ENCODE peak calls at places on chromosomes 5 and 9, in six cellular contexts. One of them, this sample, is unnamed.

GRCh38 chr9:126690431-126691051 is 76.8 kb downstream of the LMX1B start:
- DNase-seq in effector memory CD8-positive, alpha-beta T cell: peak
- DNase-seq in AG09319: no peak
- DNase-seq in esophagus muscularis mucosa: no peak
- DNase-seq in activated naive CD4-positive, alpha-beta T cell: peak
- DNase-seq in pulmonary artery endothelial cell: no peak
- DNase-seq in this sample: peak

GRCh38 chr5:115262405-115263247 is at the start of gene PGGT1B:
- DNase-seq in effector memory CD8-positive, alpha-beta T cell: peak
- DNase-seq in AG09319: no peak
- DNase-seq in esophagus muscularis mucosa: peak
- DNase-seq in activated naive CD4-positive, alpha-beta T cell: peak
- DNase-seq in pulmonary artery endothelial cell: no peak
- DNase-seq in this sample: peak

GRCh38 chr9:96376926-96377874 is 6.3 kb downstream of the SLC35D2 start:
- DNase-seq in effector memory CD8-positive, alpha-beta T cell: no peak
- DNase-seq in AG09319: no peak
- DNase-seq in esophagus muscularis mucosa: no peak
- DNase-seq in activated naive CD4-positive, alpha-beta T cell: no peak
- DNase-seq in pulmonary artery endothelial cell: peak
- DNase-seq in this sample: no peak

GRCh38 chr9:118809160-118809625 is 560.0 kb downstream of the BRINP1 start:
- DNase-seq in effector memory CD8-positive, alpha-beta T cell: no peak
- DNase-seq in AG09319: no peak
- DNase-seq in esophagus muscularis mucosa: no peak
- DNase-seq in activated naive CD4-positive, alpha-beta T cell: no peak
- DNase-seq in pulmonary artery endothelial cell: no peak
- DNase-seq in this sample: no peak

GRCh38 chr5:171984748-171985419 is 21.6 kb downstream of the FBXW11 start:
- DNase-seq in effector memory CD8-positive, alpha-beta T cell: peak
- DNase-seq in AG09319: peak
- DNase-seq in esophagus muscularis mucosa: no peak
- DNase-seq in activated naive CD4-positive, alpha-beta T cell: no peak
- DNase-seq in pulmonary artery endothelial cell: no peak
- DNase-seq in this sample: peak

GRCh38 chr5:145975001-145975360 is 38.6 kb downstream of the SH3RF2 start:
- DNase-seq in effector memory CD8-positive, alpha-beta T cell: no peak
- DNase-seq in AG09319: no peak
- DNase-seq in esophagus muscularis mucosa: no peak
- DNase-seq in activated naive CD4-positive, alpha-beta T cell: no peak
- DNase-seq in pulmonary artery endothelial cell: no peak
- DNase-seq in this sample: no peak

GRCh38 chr9:98455256-98455956 is 200.0 kb upstream of the TBC1D2 start:
- DNase-seq in effector memory CD8-positive, alpha-beta T cell: no peak
- DNase-seq in AG09319: no peak
- DNase-seq in esophagus muscularis mucosa: no peak
- DNase-seq in activated naive CD4-positive, alpha-beta T cell: no peak
- DNase-seq in pulmonary artery endothelial cell: no peak
- DNase-seq in this sample: no peak

GRCh38 chr9:81717747-81718077 is 28.4 kb upstream of the TLE1 start:
- DNase-seq in effector memory CD8-positive, alpha-beta T cell: no peak
- DNase-seq in AG09319: no peak
- DNase-seq in esophagus muscularis mucosa: no peak
- DNase-seq in activated naive CD4-positive, alpha-beta T cell: no peak
- DNase-seq in pulmonary artery endothelial cell: no peak
- DNase-seq in this sample: no peak

GRCh38 chr5:1311443-1312055 is 16.7 kb upstream of the TERT start:
- DNase-seq in effector memory CD8-positive, alpha-beta T cell: no peak
- DNase-seq in AG09319: no peak
- DNase-seq in esophagus muscularis mucosa: no peak
- DNase-seq in activated naive CD4-positive, alpha-beta T cell: no peak
- DNase-seq in pulmonary artery endothelial cell: no peak
- DNase-seq in this sample: no peak

GRCh38 chr9:114633452-114634089 is 22.5 kb downstream of the TMEM268 start:
- DNase-seq in effector memory CD8-positive, alpha-beta T cell: no peak
- DNase-seq in AG09319: no peak
- DNase-seq in esophagus muscularis mucosa: no peak
- DNase-seq in activated naive CD4-positive, alpha-beta T cell: no peak
- DNase-seq in pulmonary artery endothelial cell: no peak
- DNase-seq in this sample: no peak

GRCh38 chr9:36597412-36598178 is 24.9 kb downstream of the MELK start:
- DNase-seq in effector memory CD8-positive, alpha-beta T cell: no peak
- DNase-seq in AG09319: no peak
- DNase-seq in esophagus muscularis mucosa: no peak
- DNase-seq in activated naive CD4-positive, alpha-beta T cell: no peak
- DNase-seq in pulmonary artery endothelial cell: peak
- DNase-seq in this sample: peak

GRCh38 chr9:89497181-89497963 is 541 bp downstream of the SEMA4D start:
- DNase-seq in effector memory CD8-positive, alpha-beta T cell: peak
- DNase-seq in AG09319: no peak
- DNase-seq in esophagus muscularis mucosa: no peak
- DNase-seq in activated naive CD4-positive, alpha-beta T cell: peak
- DNase-seq in pulmonary artery endothelial cell: no peak
- DNase-seq in this sample: peak

GRCh38 chr5:111337133-111337532 is 112.9 kb downstream of the CAMK4 start:
- DNase-seq in effector memory CD8-positive, alpha-beta T cell: no peak
- DNase-seq in AG09319: no peak
- DNase-seq in esophagus muscularis mucosa: no peak
- DNase-seq in activated naive CD4-positive, alpha-beta T cell: no peak
- DNase-seq in pulmonary artery endothelial cell: no peak
- DNase-seq in this sample: no peak

GRCh38 chr5:52864376-52864775 is 76.7 kb downstream of the ITGA1 start:
- DNase-seq in effector memory CD8-positive, alpha-beta T cell: no peak
- DNase-seq in AG09319: no peak
- DNase-seq in esophagus muscularis mucosa: no peak
- DNase-seq in activated naive CD4-positive, alpha-beta T cell: no peak
- DNase-seq in pulmonary artery endothelial cell: no peak
- DNase-seq in this sample: no peak

GRCh38 chr9:128043467-128043868 is 23.7 kb downstream of the NAIF1 start:
- DNase-seq in effector memory CD8-positive, alpha-beta T cell: no peak
- DNase-seq in AG09319: no peak
- DNase-seq in esophagus muscularis mucosa: no peak
- DNase-seq in activated naive CD4-positive, alpha-beta T cell: no peak
- DNase-seq in pulmonary artery endothelial cell: no peak
- DNase-seq in this sample: no peak

GRCh38 chr5:77642915-77643653 is 4.6 kb upstream of the OTP start:
- DNase-seq in effector memory CD8-positive, alpha-beta T cell: no peak
- DNase-seq in AG09319: no peak
- DNase-seq in esophagus muscularis mucosa: no peak
- DNase-seq in activated naive CD4-positive, alpha-beta T cell: no peak
- DNase-seq in pulmonary artery endothelial cell: no peak
- DNase-seq in this sample: no peak

GRCh38 chr9:137254624-137255447 is at the start of gene NELFB:
- DNase-seq in effector memory CD8-positive, alpha-beta T cell: peak
- DNase-seq in AG09319: peak
- DNase-seq in esophagus muscularis mucosa: peak
- DNase-seq in activated naive CD4-positive, alpha-beta T cell: peak
- DNase-seq in pulmonary artery endothelial cell: no peak
- DNase-seq in this sample: peak

GRCh38 chr9:8489845-8490244 is 690.3 kb upstream of the DMAC1 start:
- DNase-seq in effector memory CD8-positive, alpha-beta T cell: no peak
- DNase-seq in AG09319: no peak
- DNase-seq in esophagus muscularis mucosa: no peak
- DNase-seq in activated naive CD4-positive, alpha-beta T cell: no peak
- DNase-seq in pulmonary artery endothelial cell: no peak
- DNase-seq in this sample: no peak

GRCh38 chr9:37550781-37551180 is 25.4 kb downstream of the FBXO10 start:
- DNase-seq in effector memory CD8-positive, alpha-beta T cell: no peak
- DNase-seq in AG09319: no peak
- DNase-seq in esophagus muscularis mucosa: no peak
- DNase-seq in activated naive CD4-positive, alpha-beta T cell: no peak
- DNase-seq in pulmonary artery endothelial cell: no peak
- DNase-seq in this sample: no peak

GRCh38 chr9:99368341-99369326 is 146.6 kb downstream of the SEC61B start:
- DNase-seq in effector memory CD8-positive, alpha-beta T cell: no peak
- DNase-seq in AG09319: peak
- DNase-seq in esophagus muscularis mucosa: no peak
- DNase-seq in activated naive CD4-positive, alpha-beta T cell: no peak
- DNase-seq in pulmonary artery endothelial cell: no peak
- DNase-seq in this sample: no peak

GRCh38 chr5:172853355-172853975 is 19.4 kb downstream of the ERGIC1 start:
- DNase-seq in effector memory CD8-positive, alpha-beta T cell: no peak
- DNase-seq in AG09319: peak
- DNase-seq in esophagus muscularis mucosa: no peak
- DNase-seq in activated naive CD4-positive, alpha-beta T cell: no peak
- DNase-seq in pulmonary artery endothelial cell: no peak
- DNase-seq in this sample: no peak

GRCh38 chr5:56144211-56144610 is 88.9 kb downstream of the ANKRD55 start:
- DNase-seq in effector memory CD8-positive, alpha-beta T cell: no peak
- DNase-seq in AG09319: no peak
- DNase-seq in esophagus muscularis mucosa: no peak
- DNase-seq in activated naive CD4-positive, alpha-beta T cell: no peak
- DNase-seq in pulmonary artery endothelial cell: no peak
- DNase-seq in this sample: no peak

GRCh38 chr5:1318659-1319251 is 23.9 kb upstream of the TERT start:
- DNase-seq in effector memory CD8-positive, alpha-beta T cell: no peak
- DNase-seq in AG09319: no peak
- DNase-seq in esophagus muscularis mucosa: no peak
- DNase-seq in activated naive CD4-positive, alpha-beta T cell: no peak
- DNase-seq in pulmonary artery endothelial cell: no peak
- DNase-seq in this sample: peak

GRCh38 chr5:56055287-56055686 is 60.5 kb upstream of the IL6ST start:
- DNase-seq in effector memory CD8-positive, alpha-beta T cell: no peak
- DNase-seq in AG09319: no peak
- DNase-seq in esophagus muscularis mucosa: no peak
- DNase-seq in activated naive CD4-positive, alpha-beta T cell: no peak
- DNase-seq in pulmonary artery endothelial cell: no peak
- DNase-seq in this sample: no peak

This sample was measured in CD4-positive, alpha-beta memory T cell.